ENCODE peak calls at places on chromosomes 12 and 14, in nine cellular contexts. S is Peyer's patch; J is ovary; M is NT2/D1; A is tibial nerve; Y is OCI-LY7; F is CD8-positive, alpha-beta memory T cell; C is body of pancreas; T is mucosa of descending colon. H is an unnamed sample.

GRCh38 chr12:89980236-89980635 is 271.6 kb upstream of the ATP2B1 start:
- DNase-seq in A (no peak), F (no peak), C (no peak), M (no peak), J (no peak), T (no peak), S (no peak), Y (no peak), H (peak; percentile 38)

GRCh38 chr14:48325486-48325885 is 650.1 kb upstream of the MDGA2 start:
- DNase-seq in T (no peak), S (no peak), Y (no peak), F (no peak), A (no peak), C (no peak), J (no peak), M (no peak), H (no peak)

GRCh38 chr12:65098364-65098763 is 22.7 kb downstream of the WIF1 start:
- DNase-seq in M (no peak), Y (no peak), A (no peak), C (no peak), F (no peak), S (no peak), T (no peak), J (no peak), H (no peak)

GRCh38 chr12:27236498-27236897 is 7.6 kb upstream of the STK38L start:
- DNase-seq in M (no peak), T (no peak), F (no peak), C (no peak), Y (no peak), J (no peak), A (no peak), S (no peak), H (peak; percentile 34)

GRCh38 chr14:51552768-51553426 is 98.8 kb upstream of the FRMD6 start:
- DNase-seq in C (peak; percentile 13), Y (no peak), S (no peak), M (no peak), T (no peak), A (no peak), J (no peak), F (no peak), H (no peak)

GRCh38 chr14:105161964-105162363 is 6.6 kb downstream of the JAG2 start:
- DNase-seq in J (no peak), M (no peak), T (no peak), S (no peak), Y (no peak), C (no peak), F (no peak), A (no peak), H (no peak)

GRCh38 chr12:131774576-131774975 is 53.6 kb upstream of the MMP17 start:
- DNase-seq in C (no peak), A (no peak), M (no peak), J (no peak), Y (no peak), F (no peak), S (no peak), T (no peak), H (no peak)

GRCh38 chr14:71762575-71762974 is 169.7 kb upstream of the RGS6 start:
- DNase-seq in M (no peak), J (no peak), T (no peak), A (no peak), C (no peak), S (no peak), Y (no peak), F (no peak), H (no peak)

GRCh38 chr14:56172074-56172473 is 53.9 kb downstream of the PELI2 start:
- DNase-seq in J (no peak), Y (no peak), F (no peak), C (no peak), M (no peak), T (no peak), S (no peak), A (no peak), H (no peak)

GRCh38 chr14:56170877-56171422 is 52.7 kb downstream of the PELI2 start:
- DNase-seq in F (no peak), T (no peak), S (no peak), J (no peak), C (no peak), Y (no peak), A (no peak), M (no peak), H (no peak)

GRCh38 chr14:56172571-56172971 is 54.4 kb downstream of the PELI2 start:
- DNase-seq in M (peak; percentile 51), A (no peak), S (no peak), J (no peak), Y (no peak), F (no peak), C (no peak), T (no peak), H (no peak)

GRCh38 chr14:56175773-56176172 is 57.6 kb downstream of the PELI2 start:
- DNase-seq in Y (no peak), T (no peak), S (no peak), C (no peak), M (no peak), A (no peak), F (no peak), J (no peak), H (no peak)

DNA sequence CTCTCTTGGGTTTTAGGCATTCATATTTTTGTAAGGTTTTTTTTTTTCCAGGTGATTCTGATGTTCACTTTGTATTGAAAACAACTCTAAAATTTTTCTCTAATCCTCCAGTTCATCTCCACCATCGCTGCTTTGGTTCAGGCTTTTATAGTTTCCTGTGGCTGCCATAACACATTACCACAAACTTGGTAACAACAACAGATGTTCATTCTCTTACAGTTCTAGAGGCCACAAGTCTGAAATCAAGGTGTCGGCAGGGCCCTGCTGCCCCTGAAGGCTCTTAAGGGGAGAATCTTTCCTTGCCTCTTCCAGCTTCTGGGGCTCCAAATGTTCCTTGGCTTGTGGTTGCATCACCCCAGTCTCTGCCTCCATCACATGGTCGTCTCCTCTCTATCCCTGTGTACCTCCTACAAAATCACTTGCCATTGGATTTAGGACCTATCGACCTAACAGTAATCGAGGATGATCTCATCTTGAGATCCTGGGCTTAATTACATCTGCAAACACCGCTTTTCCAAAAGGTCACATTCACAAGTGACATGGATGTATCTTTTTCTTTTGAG is 55.2 kb downstream of the PELI2 start:
- DNase-seq in C (no peak), A (no peak), M (no peak), T (no peak), J (no peak), S (no peak), F (peak; percentile 31), Y (no peak), H (no peak)
- H3K4me1 ChIP-seq in C (peaks cover 100% of the 10 kb centered on the region), A (peaks cover 32% of the 10 kb centered on the region), M (no peaks in the 10 kb centered on the region), T (no peaks in the 10 kb centered on the region), J (peaks cover 20% of the 10 kb centered on the region), S (no peaks in the 10 kb centered on the region), F (peaks cover 9% of the 10 kb centered on the region), Y (no peaks in the 10 kb centered on the region), H (no peaks in the 10 kb centered on the region)

GRCh38 chr12:121980892-121981272 is 40.8 kb upstream of the BCL7A start:
- DNase-seq in T (no peak), S (no peak), M (no peak), A (no peak), J (no peak), Y (no peak), C (no peak), F (no peak), H (no peak)

GRCh38 chr12:121974026-121974985 is 47.4 kb upstream of the BCL7A start:
- DNase-seq in J (no peak), S (no peak), A (no peak), Y (no peak), T (no peak), F (no peak), M (no peak), C (no peak), H (no peak)

GRCh38 chr12:121975029-121975428 is 46.7 kb upstream of the BCL7A start:
- DNase-seq in S (no peak), F (no peak), C (no peak), A (no peak), M (no peak), Y (no peak), J (no peak), T (no peak), H (no peak)

GRCh38 chr12:121980211-121980891 is 41.3 kb upstream of the BCL7A start:
- DNase-seq in T (no peak), A (no peak), C (no peak), F (no peak), M (no peak), Y (peak; percentile 98), S (peak; percentile 70), J (no peak), H (no peak)

DNA sequence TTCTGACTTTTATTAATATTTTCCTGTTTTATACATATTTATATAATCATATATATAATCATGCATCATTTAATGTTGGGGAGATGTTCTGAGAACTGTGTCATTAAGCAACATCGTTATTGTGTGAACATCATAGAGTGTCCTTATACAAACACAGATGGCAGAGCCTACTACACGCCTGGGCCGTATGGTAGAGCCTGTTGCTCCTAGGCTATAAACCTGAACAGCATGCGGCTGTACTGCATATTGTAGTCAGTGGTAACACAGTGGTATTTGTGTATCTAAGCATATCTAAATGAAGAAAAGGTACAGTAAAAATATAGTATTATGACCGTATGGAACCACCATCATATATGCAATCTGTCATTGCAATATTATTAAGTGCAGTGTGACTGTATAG is 44.7 kb upstream of the BCL7A start:
- DNase-seq in F (no peak), C (no peak), A (no peak), T (no peak), M (no peak), J (no peak), Y (no peak), S (no peak), H (no peak)
- H3K4me1 ChIP-seq in F (no peaks in the 10 kb centered on the region), C (peaks cover 13% of the 10 kb centered on the region), A (no peaks in the 10 kb centered on the region), T (no peaks in the 10 kb centered on the region), M (peaks cover 6% of the 10 kb centered on the region), J (no peaks in the 10 kb centered on the region), Y (peaks cover 40% of the 10 kb centered on the region), S (peaks cover 4% of the 10 kb centered on the region), H (no peaks in the 10 kb centered on the region)

GRCh38 chr14:69715725-69716482 is 51.0 kb upstream of the SRSF5 start:
- DNase-seq in A (no peak), M (no peak), C (peak; percentile 50), T (no peak), S (no peak), J (peak; percentile 64), Y (no peak), F (no peak), H (peak; percentile 65)
- H3K4me1 ChIP-seq in A (peaks cover 49% of the 10 kb centered on the region), M (peaks cover 16% of the 10 kb centered on the region), C (peaks cover 40% of the 10 kb centered on the region), T (peaks cover 34% of the 10 kb centered on the region), S (no peaks in the 10 kb centered on the region), J (peaks cover 14% of the 10 kb centered on the region), Y (peaks cover 9% of the 10 kb centered on the region), F (peaks cover 20% of the 10 kb centered on the region), H (peaks cover 24% of the 10 kb centered on the region)

GRCh38 chr12:94273272-94273671 is 124.9 kb downstream of the PLXNC1 start:
- DNase-seq in T (no peak), Y (no peak), F (no peak), J (no peak), A (no peak), M (no peak), C (no peak), S (no peak), H (no peak)

GRCh38 chr12:94272280-94272679 is 123.9 kb downstream of the PLXNC1 start:
- DNase-seq in J (no peak), S (no peak), C (no peak), M (no peak), T (no peak), A (no peak), Y (no peak), F (no peak), H (no peak)

GRCh38 chr12:94269316-94269999 is 121.1 kb downstream of the PLXNC1 start:
- DNase-seq in A (no peak), S (no peak), F (no peak), M (no peak), C (no peak), J (no peak), Y (no peak), T (no peak), H (no peak)

GRCh38 chr12:94267907-94268575 is 119.7 kb downstream of the PLXNC1 start:
- DNase-seq in S (no peak), F (no peak), A (no peak), J (no peak), Y (no peak), C (no peak), M (no peak), T (no peak), H (no peak)

GRCh38 chr12:94271351-94271750 is 123.0 kb downstream of the PLXNC1 start:
- DNase-seq in S (no peak), J (no peak), F (no peak), M (no peak), T (no peak), C (no peak), Y (no peak), A (no peak), H (no peak)
- H3K4me1 ChIP-seq in S (no peaks in the 10 kb centered on the region), J (no peaks in the 10 kb centered on the region), F (no peaks in the 10 kb centered on the region), M (no peaks in the 10 kb centered on the region), T (no peaks in the 10 kb centered on the region), C (no peaks in the 10 kb centered on the region), Y (peaks cover 7% of the 10 kb centered on the region), A (peaks cover 8% of the 10 kb centered on the region), H (no peaks in the 10 kb centered on the region)

H was measured in colonic mucosa.